ENCODE peak calls at places on chromosomes 1 and 21, in seven cellular contexts. V, Q, E, U, R, K and C are unnamed samples.
A peak's percentile ranks its signal among the peaks of the same experiment; 100 is the strongest.

GRCh38 chr1:2381741-2382620 is 9.4 kb downstream of the MORN1 start:
- DNase-seq in V (peak; percentile 70), Q (peak; percentile 78), E (peak; percentile 84), U (peak; percentile 99), R (peak; percentile 35), K (peak; percentile 58), C (peak; percentile 56)

GRCh38 chr1:10733967-10734366 is 62.5 kb downstream of the CASZ1 start:
- DNase-seq in V (no peak), Q (no peak), E (no peak), U (no peak), R (no peak), K (no peak), C (no peak)

GRCh38 chr21:41255190-41255589 is 61.4 kb upstream of the FAM3B start:
- DNase-seq in V (no peak), Q (no peak), E (no peak), U (no peak), R (no peak), K (no peak), C (no peak)

GRCh38 chr1:9874412-9874811 is 35.7 kb downstream of the CTNNBIP1 start:
- DNase-seq in V (no peak), Q (no peak), E (no peak), U (no peak), R (no peak), K (no peak), C (no peak)

GRCh38 chr1:11496551-11497080 is 17.7 kb downstream of the DISP3 start:
- DNase-seq in V (no peak), Q (no peak), E (no peak), U (no peak), R (no peak), K (no peak), C (no peak)

GRCh38 chr1:214192825-214193643 is 87.9 kb upstream of the SMYD2 start:
- DNase-seq in V (no peak), Q (no peak), E (no peak), U (no peak), R (no peak), K (no peak), C (peak; percentile 28)

GRCh38 chr1:47759581-47760247 is 237.5 kb downstream of the TRABD2B start:
- DNase-seq in V (no peak), Q (no peak), E (no peak), U (no peak), R (no peak), K (no peak), C (no peak)

GRCh38 chr1:242467556-242468145 is 56.8 kb downstream of the PLD5 start:
- DNase-seq in V (peak; percentile 8), Q (peak; percentile 43), E (peak; percentile 42), U (peak; percentile 36), R (peak; percentile 57), K (no peak), C (peak; percentile 31)

GRCh38 chr1:242629396-242629795 is 104.9 kb upstream of the PLD5 start:
- DNase-seq in V (no peak), Q (no peak), E (no peak), U (no peak), R (peak; percentile 20), K (no peak), C (no peak)

GRCh38 chr1:58996341-58997059 is 212.7 kb upstream of the JUN start:
- DNase-seq in V (no peak), Q (no peak), E (no peak), U (no peak), R (no peak), K (no peak), C (no peak)

GRCh38 chr21:17981060-17981459 is 161.9 kb upstream of the C21orf91 start:
- DNase-seq in V (no peak), Q (no peak), E (no peak), U (no peak), R (no peak), K (no peak), C (no peak)

GRCh38 chr1:205313681-205314308 is 7.8 kb downstream of the NUAK2 start:
- DNase-seq in V (peak; percentile 86), Q (peak; percentile 76), E (peak; percentile 63), U (peak; percentile 63), R (no peak), K (no peak), C (no peak)

GRCh38 chr1:204327359-204327758 is 32.4 kb downstream of the PLEKHA6 start:
- DNase-seq in V (no peak), Q (no peak), E (no peak), U (no peak), R (no peak), K (no peak), C (no peak)

GRCh38 chr1:188006354-188006753 is 1177.6 kb downstream of the PLA2G4A start:
- DNase-seq in V (no peak), Q (no peak), E (no peak), U (no peak), R (no peak), K (no peak), C (no peak)

GRCh38 chr1:24309762-24310485 is 9.2 kb upstream of the GRHL3 start:
- DNase-seq in V (peak; percentile 33), Q (no peak), E (no peak), U (no peak), R (peak; percentile 4), K (no peak), C (no peak)

GRCh38 chr1:51515982-51516638 is 3.0 kb downstream of the EPS15 start:
- DNase-seq in V (no peak), Q (no peak), E (no peak), U (no peak), R (no peak), K (no peak), C (no peak)

GRCh38 chr1:35715568-35716002 is 3.1 kb downstream of the C1orf216 start:
- DNase-seq in V (peak; percentile 69), Q (peak; percentile 61), E (peak; percentile 50), U (peak; percentile 87), R (peak; percentile 38), K (peak; percentile 68), C (peak; percentile 73)

GRCh38 chr21:37557261-37557950 is 190.8 kb downstream of the DYRK1A start:
- DNase-seq in V (no peak), Q (no peak), E (no peak), U (no peak), R (no peak), K (no peak), C (peak; percentile 29)